ENCODE peak calls at places on chromosome X, in eight cellular contexts. Z is naive thymus-derived CD4-positive, alpha-beta T cell; K is erythroblast; C is bronchial epithelial cell; Q is GM20000; G is sciatic nerve; J is WTC11; D is NCI-H774. I is an unnamed sample.

GRCh38 chrX:123468481-123468880 is 264.4 kb downstream of the THOC2 start:
- DNase-seq in Z (no peak), K (no peak), C (no peak), Q (no peak), G (no peak), J (no peak), D (no peak), I (no peak)

GRCh38 chrX:107571296-107571998 is 56.9 kb upstream of the PRPS1 start:
- DNase-seq in Z (no peak), K (no peak), C (peak; percentile 94), Q (no peak), G (no peak), J (no peak), D (no peak), I (no peak)

GRCh38 chrX:136272325-136272724 is 21.1 kb upstream of the MAP7D3 start:
- DNase-seq in Z (no peak), K (no peak), C (no peak), Q (no peak), G (no peak), J (no peak), D (no peak), I (no peak)

GRCh38 chrX:10557166-10557565 is 63.2 kb downstream of the MID1 start:
- DNase-seq in Z (no peak), K (no peak), C (no peak), Q (no peak), G (no peak), J (no peak), D (no peak), I (no peak)

GRCh38 chrX:28966335-28966734 is 379.1 kb downstream of the IL1RAPL1 start:
- DNase-seq in Z (no peak), K (no peak), C (no peak), Q (no peak), G (no peak), J (no peak), D (no peak), I (no peak)

GRCh38 chrX:69158166-69159040 is 6.8 kb downstream of the PJA1 start:
- DNase-seq in Z (no peak), K (peak; percentile 36), C (peak; percentile 83), Q (peak; percentile 49), G (peak; percentile 86), J (peak; percentile 42), D (no peak), I (peak; percentile 48)

GRCh38 chrX:118116308-118117068 is at the start of gene KLHL13:
- DNase-seq in Z (no peak), K (peak; percentile 63), C (no peak), Q (peak; percentile 34), G (peak; percentile 64), J (peak; percentile 40), D (peak; percentile 60), I (peak; percentile 39)

GRCh38 chrX:150984164-150984824 is 1.2 kb downstream of the HMGB3 start:
- DNase-seq in Z (no peak), K (peak; percentile 35), C (no peak), Q (peak; percentile 36), G (no peak), J (no peak), D (no peak), I (no peak)

GRCh38 chrX:100673397-100673953 is 29.5 kb downstream of the SRPX2 start:
- DNase-seq in Z (no peak), K (no peak), C (peak; percentile 15), Q (no peak), G (no peak), J (no peak), D (no peak), I (no peak)